ENCODE peak calls at places on chromosomes 1 and 21, in five cellular contexts. S is suprapubic skin, V is adrenal gland, X is upper lobe of right lung, U is ovary. K is an unnamed sample.

GRCh38 chr1:150146853-150147542 is 2.7 kb upstream of the PLEKHO1 start:
- DNase-seq in V (no peak), X (no peak), S (no peak), U (no peak), K (no peak)

GRCh38 chr1:10193340-10193739 is 17.0 kb upstream of the KIF1B start:
- DNase-seq in U (no peak), X (no peak), V (no peak), S (no peak), K (no peak)

GRCh38 chr1:26794391-26794790 is 6.6 kb downstream of the PIGV start:
- DNase-seq in U (no peak), X (no peak), S (no peak), V (no peak), K (no peak)

GRCh38 chr1:236150972-236151371 is 8.6 kb downstream of the GPR137B start:
- DNase-seq in X (no peak), V (no peak), S (no peak), U (no peak), K (no peak)

GRCh38 chr1:39671433-39671792 is 494 bp downstream of the NT5C1A start:
- DNase-seq in S (no peak), X (no peak), V (peak; percentile 42), U (peak; percentile 46), K (no peak)

GRCh38 chr21:42734323-42734971 is 81.0 kb downstream of the PDE9A start:
- DNase-seq in X (no peak), U (no peak), S (no peak), V (no peak), K (no peak)

GRCh38 chr1:101166583-101167120 is 70.2 kb upstream of the S1PR1 start:
- DNase-seq in U (no peak), S (no peak), V (no peak), X (no peak), K (no peak)

GRCh38 chr21:46443910-46444309 is 14.8 kb upstream of the DIP2A start:
- DNase-seq in S (peak; percentile 45), V (no peak), X (no peak), U (no peak), K (no peak)

GRCh38 chr1:7674972-7675371 is 96.1 kb upstream of the VAMP3 start:
- DNase-seq in S (no peak), X (no peak), V (no peak), U (no peak), K (no peak)

GRCh38 chr1:117679299-117679698 is 73.5 kb downstream of the TENT5C start:
- DNase-seq in U (no peak), V (no peak), X (no peak), S (no peak), K (no peak)

GRCh38 chr1:5765997-5766913 is 226.0 kb downstream of the NPHP4 start:
- DNase-seq in U (no peak), S (no peak), X (no peak), V (no peak), K (no peak)

GRCh38 chr21:46226920-46227599 is 1.5 kb downstream of the LSS start:
- DNase-seq in X (peak; percentile 48), V (no peak), S (peak; percentile 60), U (no peak), K (no peak)

GRCh38 chr1:108017698-108018097 is 52.7 kb upstream of the VAV3 start:
- DNase-seq in U (no peak), V (no peak), S (no peak), X (no peak), K (no peak)

GRCh38 chr21:44932366-44933181 is 7.3 kb upstream of the SLX9 start:
- DNase-seq in X (peak; percentile 81), U (no peak), S (no peak), V (no peak), K (peak; percentile 69)

GRCh38 chr1:84632975-84633427 is 57.3 kb downstream of the SSX2IP start:
- DNase-seq in U (no peak), X (no peak), V (no peak), S (no peak), K (no peak)

GRCh38 chr1:156458181-156458503 is 42.4 kb downstream of the MEF2D start:
- DNase-seq in U (no peak), S (no peak), X (no peak), V (peak; percentile 39), K (no peak)

GRCh38 chr21:43325968-43326367 is 101.0 kb downstream of the SIK1 start:
- DNase-seq in U (no peak), X (no peak), V (no peak), S (no peak), K (no peak)

GRCh38 chr1:22749919-22750670 is 39.5 kb downstream of the EPHB2 start:
- DNase-seq in S (no peak), X (no peak), U (peak; percentile 33), V (no peak), K (no peak)

GRCh38 chr1:173082913-173083312 is 32.2 kb upstream of the TNFSF18 start:
- DNase-seq in V (no peak), U (no peak), X (no peak), S (no peak), K (no peak)
- H3K27me3 ChIP-seq in V (peaks cover under 1% of the 10 kb centered on the region), U (no peaks in the 10 kb centered on the region), X (no peaks in the 10 kb centered on the region), S (no peaks in the 10 kb centered on the region), K (no peaks in the 10 kb centered on the region)

DNA sequence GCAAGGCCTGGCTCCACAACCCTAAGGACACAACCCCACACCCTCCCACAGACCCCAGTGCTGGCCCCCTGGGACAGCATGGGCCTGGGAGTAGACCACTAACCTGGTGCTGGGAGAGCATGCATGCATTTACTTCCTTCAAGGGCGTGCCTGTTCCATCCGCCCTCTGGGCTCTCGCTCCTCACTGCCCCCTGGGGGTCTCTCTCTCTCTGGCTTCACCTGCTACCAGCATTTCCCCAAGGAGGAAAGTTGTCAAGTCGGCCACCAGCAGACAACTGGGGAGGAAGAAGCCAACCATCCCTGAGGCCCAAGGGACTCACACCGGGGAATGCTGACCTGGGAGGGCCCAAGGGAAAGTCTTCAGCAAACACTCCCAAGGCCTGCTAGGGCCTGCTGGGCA is 6.5 kb downstream of the LRP8 start:
- DNase-seq in V (no peak), S (no peak), U (no peak), X (peak; percentile 39), K (no peak)
- TF ChIP-seq CTCF in V (no peak), S (no peak), U (no peak), X (no peak), K (no peak)

DNA sequence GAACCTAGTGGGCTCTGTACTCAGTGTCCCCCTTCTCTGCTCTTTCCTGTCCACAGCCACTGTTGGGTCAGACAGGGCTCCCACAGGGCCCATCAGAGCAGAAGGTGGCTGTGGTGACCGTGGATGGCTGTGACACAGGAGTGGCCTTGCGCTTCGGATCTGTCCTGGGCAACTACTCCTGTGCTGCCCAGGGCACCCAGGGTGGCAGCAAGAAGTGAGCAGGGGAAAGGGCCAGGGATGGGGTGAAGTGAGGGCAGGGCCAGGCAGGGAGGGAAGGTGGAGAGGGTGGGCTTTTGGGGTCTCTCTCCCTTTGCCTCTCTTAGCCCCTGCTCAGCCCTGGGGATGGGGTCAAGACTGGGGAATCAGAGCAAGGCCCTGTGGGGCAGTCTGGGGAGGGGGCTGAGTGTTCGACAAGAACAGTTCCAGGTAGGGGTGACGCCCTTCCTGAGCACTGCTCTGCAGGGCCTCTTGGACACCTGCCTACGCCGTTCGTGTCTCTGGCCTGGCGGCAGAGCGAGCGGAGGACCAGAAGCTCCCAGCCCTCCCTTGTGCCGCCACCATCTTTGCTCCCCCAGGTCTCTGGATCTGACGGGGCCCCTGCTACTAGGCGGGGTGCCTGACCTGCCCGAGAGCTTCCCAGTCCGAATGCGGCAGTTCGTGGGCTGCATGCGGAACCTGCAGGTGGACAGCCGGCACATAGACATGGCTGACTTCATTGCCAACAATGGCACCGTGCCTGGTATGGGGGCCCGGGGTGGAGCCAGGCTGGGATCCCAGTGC is 13.1 kb downstream of the CELSR2 start:
- DNase-seq in V (no peak), U (no peak), X (no peak), S (no peak), K (no peak)
- H3K27ac ChIP-seq in V (no peak overlapping the region), U (no peak overlapping the region), X (no peak overlapping the region), S (peak overlapping the region; percentile 87), K (no peak overlapping the region)

GRCh38 chr1:201371841-201372240 is 5.6 kb downstream of the TNNT2 start:
- DNase-seq in S (no peak), V (no peak), U (no peak), X (no peak), K (no peak)
- H3K27me3 ChIP-seq in S (peaks cover 49% of the 10 kb centered on the region), V (peaks cover 3% of the 10 kb centered on the region), U (no peaks in the 10 kb centered on the region), X (peaks cover 7% of the 10 kb centered on the region), K (peaks cover 14% of the 10 kb centered on the region)

GRCh38 chr1:11617314-11617713 is 36.9 kb downstream of the FBXO2 start:
- DNase-seq in S (no peak), X (no peak), V (no peak), U (no peak), K (no peak)
- TF ChIP-seq CTCF in S (no peak), X (no peak), V (no peak), U (no peak), K (no peak)